ENCODE peak calls at places on chromosomes 4 and X, in six cellular contexts. V is trophoblast cell, Z is neuronal stem cell, E is IMR-90, H is mesenchymal stem cell, Q is H1. N is an unnamed sample.

GRCh38 chr4:139239127-139239772 is 40.8 kb downstream of the MGARP start:
- DNase-seq in V (no peak), Z (no peak), E (no peak), H (no peak), Q (peak), N (no peak)

GRCh38 chrX:154096140-154097002 is 1.1 kb downstream of the MECP2 start:
- DNase-seq in V (no peak), Z (no peak), E (peak), H (peak), Q (no peak), N (no peak)

GRCh38 chr4:40897557-40898203 is 147.9 kb downstream of the NSUN7 start:
- DNase-seq in V (peak), Z (peak), E (peak), H (peak), Q (peak), N (peak)

GRCh38 chr4:15653864-15654391 is 1.2 kb downstream of the FBXL5 start:
- DNase-seq in V (no peak), Z (peak), E (peak), H (peak), Q (no peak), N (no peak)

GRCh38 chr4:80538276-80538926 is 202.9 kb downstream of the CFAP299 start:
- DNase-seq in V (no peak), Z (no peak), E (peak), H (no peak), Q (no peak), N (no peak)

GRCh38 chr4:67556426-67556825 is 2.1 kb upstream of the STAP1 start:
- DNase-seq in V (no peak), Z (no peak), E (no peak), H (no peak), Q (no peak), N (no peak)

GRCh38 chr4:173518419-173519102 is 11.5 kb downstream of the HAND2 start:
- DNase-seq in V (no peak), Z (no peak), E (no peak), H (peak), Q (peak), N (peak)

GRCh38 chr4:2900701-2901100 is 57.1 kb downstream of the ADD1 start:
- DNase-seq in V (no peak), Z (no peak), E (no peak), H (no peak), Q (no peak), N (no peak)

GRCh38 chrX:154775611-154776349 is 13.1 kb downstream of the DKC1 start:
- DNase-seq in V (no peak), Z (no peak), E (peak), H (no peak), Q (no peak), N (no peak)

GRCh38 chr4:1325681-1326635 is 21.1 kb upstream of the UVSSA start:
- DNase-seq in V (no peak), Z (no peak), E (no peak), H (no peak), Q (no peak), N (no peak)

GRCh38 chr4:3449047-3449573 is 7.3 kb downstream of the HGFAC start:
- DNase-seq in V (no peak), Z (no peak), E (no peak), H (no peak), Q (no peak), N (no peak)

GRCh38 chrX:14801136-14801535 is 71.7 kb downstream of the FANCB start:
- DNase-seq in V (peak), Z (no peak), E (peak), H (no peak), Q (no peak), N (no peak)

GRCh38 chrX:24479924-24480722 is 15.0 kb downstream of the PDK3 start:
- DNase-seq in V (peak), Z (no peak), E (peak), H (peak), Q (no peak), N (no peak)

GRCh38 chrX:107025538-107025937 is 25.5 kb upstream of the MORC4 start:
- DNase-seq in V (no peak), Z (peak), E (peak), H (peak), Q (no peak), N (no peak)

GRCh38 chr4:80407246-80407645 is 71.7 kb downstream of the CFAP299 start:
- DNase-seq in V (no peak), Z (no peak), E (peak), H (no peak), Q (no peak), N (no peak)

GRCh38 chr4:119715490-119716445 is 87.2 kb upstream of the PDE5A start:
- DNase-seq in V (no peak), Z (no peak), E (no peak), H (no peak), Q (no peak), N (no peak)

GRCh38 chrX:9899640-9900075 is 67.5 kb upstream of the CLDN34 start:
- DNase-seq in V (no peak), Z (peak), E (peak), H (peak), Q (no peak), N (no peak)

GRCh38 chrX:21412883-21413282 is 38.7 kb downstream of the CNKSR2 start:
- DNase-seq in V (peak), Z (no peak), E (peak), H (peak), Q (no peak), N (no peak)

GRCh38 chr4:145066063-145066501 is 31.9 kb downstream of the ANAPC10 start:
- DNase-seq in V (no peak), Z (peak), E (no peak), H (peak), Q (no peak), N (no peak)

GRCh38 chrX:28189011-28189410 is 207.8 kb upstream of the DCAF8L1 start:
- DNase-seq in V (no peak), Z (no peak), E (peak), H (peak), Q (no peak), N (no peak)

GRCh38 chrX:147351644-147352043 is 537.1 kb upstream of the CXorf51A start:
- DNase-seq in V (no peak), Z (no peak), E (no peak), H (no peak), Q (no peak), N (no peak)

GRCh38 chrX:79259073-79259689 is 108.0 kb downstream of the ITM2A start:
- DNase-seq in V (no peak), Z (no peak), E (no peak), H (no peak), Q (no peak), N (no peak)

GRCh38 chr4:176123710-176124407 is 58.2 kb downstream of the WDR17 start:
- DNase-seq in V (peak), Z (peak), E (no peak), H (peak), Q (no peak), N (peak)

GRCh38 chrX:42680651-42681050 is 97.3 kb downstream of the PPP1R2C start:
- DNase-seq in V (no peak), Z (peak), E (no peak), H (peak), Q (no peak), N (peak)

DNA sequence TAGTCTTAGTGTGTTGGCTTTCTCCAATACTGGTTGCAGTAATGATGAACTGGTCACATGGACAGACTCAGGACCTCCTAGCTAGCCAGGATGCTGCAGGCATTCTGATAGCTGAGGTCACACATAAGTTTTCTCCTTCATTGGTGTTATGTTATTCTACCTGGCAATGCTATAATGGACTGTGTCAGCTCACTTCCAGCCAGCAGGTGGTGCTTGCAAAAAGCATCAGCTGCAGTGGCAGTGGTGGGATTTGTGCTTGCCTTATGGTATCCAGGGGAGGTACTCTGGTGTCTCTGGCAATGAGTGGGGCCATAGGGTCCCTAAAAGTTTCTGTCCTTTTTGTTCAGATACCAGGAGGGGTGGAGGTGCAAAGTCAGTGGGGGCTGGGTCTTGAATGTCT is 33.6 kb downstream of the ZNF330 start:
- DNase-seq in V (no peak), Z (no peak), E (no peak), H (no peak), Q (no peak), N (peak)
- H2AFZ ChIP-seq in V (no peak), Z (no peak), E (no peak), H (no peak), Q (peak), N (no peak)

GRCh38 chrX:18351774-18352173 is 2.7 kb downstream of the SCML2 start:
- DNase-seq in V (no peak), Z (no peak), E (no peak), H (no peak), Q (no peak), N (no peak)

GRCh38 chrX:18353931-18354368 is 538 bp downstream of the SCML2 start:
- DNase-seq in V (no peak), Z (peak), E (no peak), H (no peak), Q (peak), N (peak)

DNA sequence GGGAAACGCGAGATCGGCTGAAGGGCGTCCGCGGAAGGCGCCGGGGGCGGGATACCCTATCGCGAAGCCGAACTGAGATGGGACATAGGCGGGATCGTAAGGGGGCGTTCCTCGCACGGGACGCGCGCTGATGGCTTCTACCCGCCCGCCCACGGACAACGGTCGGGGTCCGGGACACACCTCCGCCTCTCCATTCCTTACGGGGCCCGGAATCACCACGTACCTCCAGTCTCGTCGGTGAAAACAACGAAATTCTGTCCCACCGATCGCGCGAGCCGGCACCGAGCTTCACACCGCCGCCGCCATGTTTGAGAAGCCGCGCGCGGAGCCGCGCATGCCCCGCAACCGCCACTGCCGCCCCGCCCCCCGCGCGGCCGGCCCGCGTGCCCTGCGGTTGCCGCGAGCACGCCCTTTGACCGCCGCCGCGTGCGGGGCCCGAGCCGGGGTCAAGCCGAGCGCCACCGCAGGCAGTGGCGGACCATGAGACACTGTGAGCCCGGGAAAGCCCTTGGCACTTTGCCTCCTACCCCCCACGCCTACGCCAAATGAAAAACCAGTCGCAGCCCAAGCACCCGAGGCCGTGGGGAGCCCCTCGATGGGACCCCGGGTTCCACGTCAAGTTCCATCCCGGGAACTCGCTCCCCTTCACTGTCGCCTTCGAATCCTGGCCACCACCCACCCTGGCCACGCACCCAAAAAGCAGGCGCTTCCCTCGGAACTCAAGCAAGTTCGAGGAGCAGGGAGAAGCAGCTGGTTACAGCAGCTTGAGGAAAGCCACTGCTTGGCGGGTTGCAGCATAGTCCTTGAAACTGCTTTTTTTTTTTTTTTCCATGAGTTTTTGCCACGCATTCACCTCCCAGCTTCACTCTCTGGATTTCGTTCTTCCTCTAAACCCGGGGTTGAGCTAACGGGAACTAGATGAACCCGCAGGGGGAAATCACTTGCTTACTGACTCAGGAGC is at the start of gene SCML2:
- DNase-seq in V (no peak), Z (peak), E (peak), H (peak), Q (peak), N (peak)
- H3K18ac ChIP-seq in V (peak), Z (peak), E (peak), H (no peak), Q (no peak), N (no peak)

GRCh38 chr4:44914223-44914622 is 187.9 kb upstream of the GNPDA2 start:
- DNase-seq in V (no peak), Z (no peak), E (no peak), H (peak), Q (no peak), N (no peak)

GRCh38 chr4:44912980-44913379 is 186.6 kb upstream of the GNPDA2 start:
- DNase-seq in V (no peak), Z (no peak), E (no peak), H (no peak), Q (no peak), N (no peak)

GRCh38 chr4:44916406-44916805 is 190.1 kb upstream of the GNPDA2 start:
- DNase-seq in V (no peak), Z (no peak), E (no peak), H (peak), Q (no peak), N (no peak)
- H3K9ac ChIP-seq in V (no peak), Z (no peak), E (no peak), H (peak), Q (no peak), N (no peak)

GRCh38 chrX:67545772-67546495 is 2.1 kb downstream of the AR start:
- DNase-seq in V (no peak), Z (peak), E (no peak), H (peak), Q (peak), N (peak)
- H2AFZ ChIP-seq in V (no peak), Z (peak), E (peak), H (no peak), Q (no peak), N (no peak)

GRCh38 chrX:110318664-110318968 is 731 bp upstream of the AMMECR1 start:
- DNase-seq in V (no peak), Z (no peak), E (no peak), H (no peak), Q (no peak), N (no peak)

GRCh38 chrX:110317820-110318663 is at the start of gene AMMECR1:
- DNase-seq in V (peak), Z (peak), E (peak), H (peak), Q (peak), N (peak)

GRCh38 chrX:110315541-110315940 is 2.3 kb downstream of the AMMECR1 start:
- DNase-seq in V (no peak), Z (no peak), E (no peak), H (no peak), Q (no peak), N (no peak)

GRCh38 chrX:110316351-110317078 is 1.4 kb downstream of the AMMECR1 start:
- DNase-seq in V (no peak), Z (no peak), E (no peak), H (peak), Q (no peak), N (no peak)

GRCh38 chrX:110317079-110317819 is 636 bp downstream of the AMMECR1 start:
- DNase-seq in V (no peak), Z (peak), E (no peak), H (peak), Q (peak), N (no peak)
- H3K18ac ChIP-seq in V (peak), Z (peak), E (peak), H (peak), Q (no peak), N (peak)

GRCh38 chr4:141331534-141332358 is 111.1 kb downstream of the ZNF330 start:
- DNase-seq in V (no peak), Z (no peak), E (no peak), H (no peak), Q (no peak), N (no peak)

GRCh38 chr4:141328550-141329173 is 108.0 kb downstream of the ZNF330 start:
- DNase-seq in V (no peak), Z (no peak), E (no peak), H (no peak), Q (no peak), N (no peak)

GRCh38 chr4:141335166-141335565 is 114.5 kb downstream of the ZNF330 start:
- DNase-seq in V (no peak), Z (no peak), E (no peak), H (no peak), Q (no peak), N (no peak)

GRCh38 chr4:141329174-141329569 is 108.5 kb downstream of the ZNF330 start:
- DNase-seq in V (peak), Z (no peak), E (peak), H (peak), Q (no peak), N (no peak)
- H3K9ac ChIP-seq in V (no peak), Z (no peak), E (no peak), H (peak), Q (no peak), N (no peak)

DNA sequence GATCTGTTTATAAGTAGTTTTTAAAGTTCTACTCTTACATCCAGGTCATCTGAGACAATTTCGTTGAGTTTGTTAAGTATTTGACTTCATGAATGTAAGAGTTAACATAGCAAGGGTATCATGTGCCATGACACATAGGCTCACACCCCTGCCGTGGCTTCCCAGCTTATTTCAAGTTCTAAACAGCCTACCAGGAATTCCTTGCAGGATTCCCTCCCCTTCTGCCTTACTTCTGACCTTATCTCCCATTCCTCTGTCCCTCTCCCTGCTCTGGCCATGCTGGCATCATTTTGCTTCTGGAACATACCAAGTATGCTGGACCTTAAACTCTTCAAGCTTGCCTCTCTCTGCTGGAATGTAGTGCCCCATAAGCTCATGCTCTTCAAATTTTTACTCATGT is 369.9 kb upstream of the PCDH7 start:
- DNase-seq in V (no peak), Z (no peak), E (no peak), H (no peak), Q (no peak), N (no peak)
- H2AFZ ChIP-seq in V (no peak), Z (no peak), E (no peak), H (no peak), Q (no peak), N (no peak)

GRCh38 chrX:51461053-51462050 is 35.0 kb downstream of the NUDT11 start:
- DNase-seq in V (no peak), Z (peak), E (peak), H (peak), Q (no peak), N (peak)

GRCh38 chrX:51456246-51456645 is 40.1 kb downstream of the NUDT11 start:
- DNase-seq in V (no peak), Z (no peak), E (no peak), H (no peak), Q (no peak), N (peak)

GRCh38 chrX:51459125-51459524 is 37.3 kb downstream of the NUDT11 start:
- DNase-seq in V (peak), Z (no peak), E (peak), H (peak), Q (no peak), N (no peak)

GRCh38 chrX:51456814-51457213 is 39.6 kb downstream of the NUDT11 start:
- DNase-seq in V (no peak), Z (no peak), E (no peak), H (peak), Q (no peak), N (no peak)
- H3K18ac ChIP-seq in V (no peak), Z (no peak), E (no peak), H (no peak), Q (no peak), N (no peak)

GRCh38 chrX:68915778-68916177 is 87.0 kb downstream of the EFNB1 start:
- DNase-seq in V (no peak), Z (no peak), E (no peak), H (peak), Q (no peak), N (no peak)

GRCh38 chrX:68914337-68914989 is 85.6 kb downstream of the EFNB1 start:
- DNase-seq in V (no peak), Z (no peak), E (no peak), H (no peak), Q (no peak), N (peak)

GRCh38 chrX:68909945-68910344 is 81.1 kb downstream of the EFNB1 start:
- DNase-seq in V (no peak), Z (no peak), E (no peak), H (no peak), Q (no peak), N (no peak)

GRCh38 chrX:68910743-68911142 is 81.9 kb downstream of the EFNB1 start:
- DNase-seq in V (no peak), Z (no peak), E (no peak), H (no peak), Q (no peak), N (no peak)

GRCh38 chrX:68912113-68912980 is 83.5 kb downstream of the EFNB1 start:
- DNase-seq in V (peak), Z (peak), E (no peak), H (peak), Q (peak), N (peak)
- H3K9ac ChIP-seq in V (no peak), Z (peak), E (no peak), H (peak), Q (no peak), N (no peak)

DNA sequence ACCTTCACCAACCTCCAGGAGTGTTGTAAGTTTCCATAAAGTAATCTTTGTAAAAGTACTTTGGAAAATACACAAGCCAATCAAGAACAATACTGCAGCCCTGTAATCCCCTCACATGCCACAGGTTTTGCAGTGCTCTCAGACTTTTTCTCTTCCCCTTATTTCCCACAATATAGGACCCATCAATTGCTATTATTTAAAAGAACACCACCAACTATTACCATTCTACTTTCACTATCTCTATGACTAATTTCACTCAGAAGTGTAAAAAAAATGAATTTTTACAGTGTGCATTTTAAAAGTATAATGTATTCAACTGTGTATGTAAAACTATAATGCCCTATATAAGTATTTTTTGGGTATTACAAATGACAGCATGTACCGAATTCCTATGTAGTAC is 1.7 kb downstream of the ATP8A1 start:
- DNase-seq in V (no peak), Z (no peak), E (no peak), H (no peak), Q (no peak), N (no peak)
- H2AFZ ChIP-seq in V (no peak), Z (no peak), E (no peak), H (no peak), Q (no peak), N (no peak)